ENCODE peak calls at places on chromosomes 11 and 22, in six cellular contexts. A is Peyer's patch, Z is left ventricle myocardium inferior, M is body of pancreas, V is mammary epithelial cell, I is psoas muscle. W is an unnamed sample. For H3K27me3, the result is how much of the 10 kb centered on the place peaks cover.

GRCh38 chr22:38270091-38270972 is 2.5 kb downstream of the TMEM184B start:
- DNase-seq in A (no peak), Z (no peak), V (no peak), M (no peak), I (no peak), W (no peak)

GRCh38 chr22:30015846-30016245 is 64.4 kb upstream of the HORMAD2 start:
- DNase-seq in A (no peak), M (no peak), V (peak), I (no peak), Z (no peak), W (no peak)

GRCh38 chr11:19437760-19438159 is 197.0 kb upstream of the E2F8 start:
- DNase-seq in V (peak), Z (no peak), A (no peak), M (no peak), I (no peak), W (no peak)

GRCh38 chr22:44931077-44931540 is 78.7 kb downstream of the PHF21B start:
- DNase-seq in A (no peak), I (peak), Z (peak), V (no peak), M (no peak), W (no peak)

GRCh38 chr22:46090631-46091201 is 59.6 kb upstream of the PPARA start:
- DNase-seq in V (peak), A (no peak), I (peak), Z (peak), M (peak), W (no peak)

GRCh38 chr11:116930586-116930985 is 93.2 kb upstream of the APOA1 start:
- DNase-seq in V (no peak), A (no peak), I (no peak), Z (no peak), M (no peak), W (peak)

GRCh38 chr11:47578524-47579460 is at the start of the genes KBTBD4 and NDUFS3:
- DNase-seq in Z (peak), A (peak), M (peak), I (peak), V (peak), W (peak)

GRCh38 chr11:85180528-85180927 is 446.6 kb downstream of the DLG2 start:
- DNase-seq in V (no peak), M (no peak), Z (no peak), I (no peak), A (no peak), W (no peak)

GRCh38 chr22:42621505-42622002 is 6.9 kb upstream of the POLDIP3 start:
- DNase-seq in V (peak), M (peak), I (peak), A (peak), Z (peak), W (peak)

GRCh38 chr11:100978442-100978841 is 151.2 kb downstream of the PGR start:
- DNase-seq in V (no peak), M (no peak), A (no peak), Z (no peak), I (no peak), W (no peak)

GRCh38 chr11:73206751-73207280 is 11.3 kb upstream of the P2RY2 start:
- DNase-seq in M (no peak), Z (no peak), A (no peak), I (no peak), V (no peak), W (peak)

GRCh38 chr22:49398115-49398514 is 429.6 kb downstream of the BRD1 start:
- DNase-seq in A (no peak), V (no peak), Z (no peak), M (no peak), I (no peak), W (no peak)

GRCh38 chr22:45290410-45290936 is 5.7 kb downstream of the UPK3A start:
- DNase-seq in A (peak), V (peak), M (no peak), I (peak), Z (no peak), W (peak)

GRCh38 chr11:2330696-2331095 is 28.9 kb downstream of the TSPAN32 start:
- DNase-seq in A (no peak), M (no peak), Z (no peak), V (no peak), I (no peak), W (no peak)

GRCh38 chr11:79078999-79079398 is 361.8 kb downstream of the TENM4 start:
- DNase-seq in Z (peak), I (no peak), A (peak), M (no peak), V (no peak), W (peak)

GRCh38 chr11:34356918-34357645 is 728 bp downstream of the ABTB2 start:
- DNase-seq in A (peak), V (peak), Z (peak), M (peak), I (peak), W (peak)

GRCh38 chr11:117999354-117999993 is 13.3 kb downstream of the IL10RA start:
- DNase-seq in Z (no peak), M (no peak), I (no peak), A (no peak), V (no peak), W (no peak)

GRCh38 chr11:92794783-92795182 is 174.7 kb upstream of the MTNR1B start:
- DNase-seq in A (no peak), M (no peak), V (no peak), I (no peak), Z (no peak), W (no peak)

GRCh38 chr11:92801685-92802084 is 167.8 kb upstream of the MTNR1B start:
- DNase-seq in V (no peak), M (no peak), I (no peak), Z (no peak), A (no peak), W (no peak)

GRCh38 chr11:92796744-92797143 is 172.7 kb upstream of the MTNR1B start:
- DNase-seq in I (no peak), A (no peak), Z (no peak), M (no peak), V (no peak), W (no peak)

GRCh38 chr11:92793189-92793588 is 176.3 kb upstream of the MTNR1B start:
- DNase-seq in V (no peak), M (no peak), A (no peak), I (no peak), Z (no peak), W (no peak)

DNA sequence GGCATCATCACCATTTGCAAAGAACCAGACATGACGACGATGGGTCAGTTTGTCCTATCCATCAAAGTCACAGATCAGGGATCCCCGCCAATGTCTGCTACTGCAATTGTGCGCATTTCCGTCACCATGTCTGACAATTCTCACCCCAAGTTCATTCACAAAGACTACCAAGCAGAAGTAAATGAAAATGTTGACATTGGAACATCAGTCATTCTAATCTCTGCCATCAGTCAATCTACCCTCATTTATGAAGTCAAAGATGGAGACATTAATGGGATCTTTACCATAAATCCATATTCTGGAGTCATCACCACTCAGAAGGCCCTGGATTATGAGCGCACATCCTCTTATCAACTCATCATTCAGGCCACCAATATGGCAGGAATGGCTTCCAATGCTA is 171.6 kb upstream of the MTNR1B start:
- DNase-seq in V (no peak), A (no peak), Z (no peak), I (no peak), M (no peak), W (no peak)
- H3K27ac ChIP-seq in V (no peak), A (no peak), Z (no peak), I (no peak), M (no peak), W (no peak)

GRCh38 chr22:39832627-39833074 is 60.9 kb downstream of the ENTHD1 start:
- DNase-seq in Z (no peak), M (no peak), A (no peak), I (no peak), V (no peak), W (no peak)
- H3K27me3 ChIP-seq in Z (half or more), M (under half), A (under half), I (under half), V (under half), W (under half)

GRCh38 chr11:64250406-64250874 is 890 bp upstream of the PLCB3 start:
- DNase-seq in I (no peak), Z (no peak), V (no peak), M (no peak), A (no peak), W (no peak)

GRCh38 chr11:64250875-64251721 is at the start of gene PLCB3:
- DNase-seq in A (peak), Z (peak), M (peak), V (peak), I (peak), W (peak)

GRCh38 chr11:64249038-64249437 is 2.3 kb upstream of the PLCB3 start:
- DNase-seq in Z (no peak), A (no peak), I (no peak), M (no peak), V (no peak), W (no peak)

GRCh38 chr11:64248578-64248977 is 1.8 kb upstream of the PPP1R14B start:
- DNase-seq in Z (no peak), V (no peak), I (no peak), M (no peak), A (no peak), W (peak)

DNA sequence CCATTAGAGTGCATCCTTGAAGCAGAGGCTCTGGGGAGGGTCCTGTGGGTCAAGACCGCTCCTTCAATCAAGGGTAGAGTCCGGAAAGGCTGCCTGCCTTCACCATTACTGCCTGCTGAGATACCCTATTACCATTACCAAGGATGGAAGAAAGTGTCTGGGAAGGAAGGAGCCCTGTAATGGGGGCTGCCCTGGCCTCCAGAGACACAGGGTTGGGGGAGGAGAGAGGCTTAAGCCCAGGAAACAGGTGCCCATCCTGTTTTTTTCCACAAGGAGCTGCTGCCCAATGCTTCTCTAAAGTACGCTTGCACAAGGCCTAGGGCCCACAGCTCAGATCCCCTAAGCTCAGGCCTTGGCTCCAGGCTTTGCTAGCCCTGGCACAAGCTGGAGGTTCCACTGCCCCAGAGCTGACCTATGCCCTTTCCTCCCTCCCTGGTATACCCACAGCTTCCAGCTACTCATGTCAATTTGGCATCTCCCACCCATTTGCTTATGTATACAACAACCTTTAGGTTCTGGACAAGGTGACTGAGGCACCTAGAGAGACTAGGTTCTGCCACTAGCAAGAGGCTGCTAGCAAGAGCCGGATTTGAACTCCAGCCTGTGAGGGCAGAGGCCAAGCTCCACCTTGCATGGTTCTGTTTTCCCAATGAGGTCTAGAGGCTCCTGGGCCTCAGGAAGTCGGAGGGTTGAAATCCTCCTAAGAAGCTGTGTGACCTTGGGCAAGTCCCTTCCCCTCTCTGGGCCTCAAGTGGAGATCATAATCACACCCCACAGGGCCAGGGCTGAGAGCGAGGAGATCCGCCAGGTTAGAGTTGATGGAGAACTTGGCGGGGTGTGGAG is 1.5 kb upstream of the PLCB3 start:
- DNase-seq in Z (no peak), M (no peak), V (no peak), A (no peak), I (no peak), W (peak)
- H3K4me3 ChIP-seq in Z (no peak), M (no peak), V (no peak), A (no peak), I (peak), W (no peak)

GRCh38 chr11:66126064-66126463 is 56.0 kb downstream of the PACS1 start:
- DNase-seq in A (no peak), M (no peak), Z (no peak), V (peak), I (no peak), W (peak)

GRCh38 chr11:66126808-66127555 is 56.9 kb downstream of the PACS1 start:
- DNase-seq in A (peak), M (no peak), Z (peak), V (peak), I (peak), W (peak)

GRCh38 chr11:66131937-66132632 is 62.0 kb downstream of the PACS1 start:
- DNase-seq in Z (no peak), I (no peak), A (no peak), V (no peak), M (no peak), W (no peak)

GRCh38 chr11:66133216-66133775 is 63.2 kb downstream of the PACS1 start:
- DNase-seq in I (no peak), M (no peak), V (no peak), A (no peak), Z (no peak), W (no peak)

GRCh38 chr11:66130978-66131377 is 60.9 kb downstream of the PACS1 start:
- DNase-seq in V (no peak), M (no peak), A (no peak), I (no peak), Z (no peak), W (no peak)
- H3K27ac ChIP-seq in V (no peak), M (no peak), A (no peak), I (no peak), Z (no peak), W (no peak)

DNA sequence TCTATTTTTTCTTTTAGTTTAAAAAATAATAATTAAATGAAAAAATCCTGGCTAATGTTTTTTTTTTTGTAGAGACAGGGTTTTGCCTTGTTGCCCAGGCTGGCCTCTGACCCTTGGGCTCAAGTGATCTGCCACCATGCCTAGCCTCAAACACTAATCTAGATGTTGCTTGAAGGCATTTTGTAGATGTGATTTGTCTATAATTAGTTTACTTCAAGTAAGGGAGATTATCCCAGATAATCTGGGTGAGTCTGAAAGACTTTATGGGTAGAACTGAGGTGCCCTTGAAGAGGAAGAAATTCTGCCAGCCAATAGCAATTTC is 38.6 kb upstream of the RBFOX2 start:
- DNase-seq in V (no peak), A (no peak), M (no peak), Z (no peak), I (no peak), W (no peak)
- H3K27me3 ChIP-seq in V (under half), A (under half), M (under half), Z (under half), I (under half), W (under half)

GRCh38 chr11:35454362-35454761 is 35.0 kb upstream of the SLC1A2 start:
- DNase-seq in M (no peak), Z (no peak), I (no peak), A (no peak), V (no peak), W (no peak)
- H3K4me3 ChIP-seq in M (no peak), Z (no peak), I (no peak), A (no peak), V (no peak), W (no peak)

GRCh38 chr22:43739851-43740250 is 72.3 kb downstream of the EFCAB6 start:
- DNase-seq in V (no peak), M (no peak), I (no peak), A (no peak), Z (no peak), W (no peak)

GRCh38 chr22:43733138-43733537 is 79.0 kb downstream of the EFCAB6 start:
- DNase-seq in M (no peak), A (no peak), Z (no peak), V (no peak), I (no peak), W (no peak)

GRCh38 chr22:43737150-43737828 is 74.8 kb downstream of the EFCAB6 start:
- DNase-seq in V (no peak), I (no peak), M (no peak), Z (no peak), A (no peak), W (no peak)

GRCh38 chr22:43734370-43735005 is 77.6 kb downstream of the EFCAB6 start:
- DNase-seq in M (no peak), Z (no peak), I (no peak), V (no peak), A (no peak), W (no peak)

DNA sequence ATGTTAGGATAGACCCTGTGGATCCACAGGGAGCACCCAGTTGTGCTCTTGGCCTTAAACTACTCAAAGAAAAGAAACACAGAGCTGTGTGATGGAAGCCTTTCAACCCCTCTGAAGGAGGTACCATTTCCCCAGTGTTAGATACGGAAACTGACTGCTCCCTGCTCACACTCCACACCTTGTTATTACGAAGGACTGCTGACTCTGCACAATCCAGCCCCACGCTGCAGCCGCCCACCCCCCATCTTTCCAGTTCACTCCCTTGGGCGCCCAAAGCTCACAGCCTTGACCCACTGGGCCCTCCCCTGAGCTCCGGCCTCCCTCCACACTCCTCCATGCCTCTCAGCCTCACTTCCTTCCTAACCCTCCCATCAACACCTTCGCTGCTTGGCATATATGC is 75.5 kb downstream of the EFCAB6 start:
- DNase-seq in Z (no peak), V (no peak), A (no peak), I (no peak), M (no peak), W (no peak)
- H3K27ac ChIP-seq in Z (no peak), V (no peak), A (no peak), I (no peak), M (no peak), W (no peak)

DNA sequence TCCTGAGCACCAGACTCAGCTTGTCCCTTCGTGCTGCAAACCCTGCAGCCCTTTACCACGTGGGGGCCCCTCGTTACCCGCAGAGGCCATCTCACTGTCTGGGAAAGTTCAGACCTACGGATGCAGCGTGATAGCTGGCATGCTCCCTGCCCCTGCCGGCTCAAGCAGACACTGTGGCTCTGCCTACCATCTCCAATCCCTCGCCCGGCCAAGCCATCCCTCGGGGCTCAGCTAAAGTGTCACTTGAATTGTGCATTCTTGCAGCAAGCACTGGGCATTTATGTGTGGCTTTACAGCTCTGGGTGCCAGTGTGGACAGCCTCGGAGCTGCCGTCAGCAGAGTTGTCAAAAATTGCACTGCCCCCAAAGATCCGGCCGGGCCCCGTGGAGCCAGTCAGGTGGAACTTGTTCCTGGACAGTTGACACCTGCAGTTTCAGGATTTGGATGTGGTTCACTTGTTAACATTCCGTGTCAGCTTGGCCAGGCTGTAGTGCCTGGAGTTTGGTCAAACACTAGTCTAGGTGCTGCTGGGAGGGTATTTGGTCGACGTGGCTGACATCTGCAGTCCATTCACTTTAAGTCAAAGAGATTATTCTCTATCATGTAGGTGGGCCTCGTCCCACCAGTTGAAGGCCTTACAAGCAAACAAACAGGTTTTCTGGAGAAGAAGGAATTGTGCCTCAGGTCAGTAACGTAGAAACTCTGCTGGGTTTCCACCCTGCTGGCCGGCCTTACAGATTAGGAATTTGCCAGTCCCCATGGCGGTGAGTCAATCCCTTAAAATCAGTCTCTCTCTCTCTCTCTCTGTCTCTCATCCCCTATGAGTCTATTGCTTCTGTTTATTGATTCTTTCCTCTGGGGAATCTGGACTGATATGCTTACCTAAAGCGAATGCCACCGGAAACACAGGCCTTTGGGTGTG is 75.2 kb upstream of the FGF3 start:
- DNase-seq in Z (no peak), M (no peak), I (peak), V (peak), A (no peak), W (no peak)
- H3K27me3 ChIP-seq in Z (half or more), M (under half), I (under half), V (under half), A (under half), W (under half)